ENCODE peak calls at places on chromosomes 12 and 14, in nine cellular contexts. D is fibroblast of mammary gland, U is heart right ventricle, J is astrocyte of the cerebellum, P is esophagus muscularis mucosa, C is GM06990, Q is choroid plexus epithelial cell, K is SK-N-SH, L is uterus. B is an unnamed sample.

GRCh38 chr12:121318121-121318520 is 21.6 kb upstream of the CAMKK2 start:
- DNase-seq in D (no peak), U (no peak), J (no peak), P (no peak), C (no peak), Q (no peak), K (no peak), L (no peak), B (no peak)

GRCh38 chr12:49200882-49201594 is 12.2 kb upstream of the TUBA1A start:
- DNase-seq in D (peak), U (no peak), J (peak), P (no peak), C (peak), Q (peak), K (peak), L (peak), B (no peak)

GRCh38 chr12:47102845-47103666 is 23.3 kb upstream of the AMIGO2 start:
- DNase-seq in D (peak), U (no peak), J (no peak), P (no peak), C (no peak), Q (peak), K (no peak), L (peak), B (no peak)

GRCh38 chr14:33589334-33589733 is 361.5 kb downstream of the EGLN3 start:
- DNase-seq in D (peak), U (no peak), J (peak), P (no peak), C (no peak), Q (peak), K (no peak), L (peak), B (no peak)

GRCh38 chr12:6133642-6134041 is 9.2 kb upstream of the VWF start:
- DNase-seq in D (no peak), U (no peak), J (no peak), P (no peak), C (no peak), Q (no peak), K (no peak), L (no peak), B (no peak)

GRCh38 chr14:57512221-57512620 is 18.6 kb upstream of the CCDC198 start:
- DNase-seq in D (peak), U (no peak), J (no peak), P (no peak), C (no peak), Q (no peak), K (no peak), L (no peak), B (no peak)

GRCh38 chr12:62256408-62257079 is 3.7 kb upstream of the USP15 start:
- DNase-seq in D (peak), U (no peak), J (no peak), P (no peak), C (no peak), Q (no peak), K (no peak), L (no peak), B (no peak)

GRCh38 chr12:58067610-58068387 is 126.4 kb downstream of the ATP23 start:
- DNase-seq in D (peak), U (no peak), J (peak), P (no peak), C (no peak), Q (peak), K (no peak), L (no peak), B (no peak)

GRCh38 chr12:2337031-2338010 is 284.5 kb downstream of the CACNA1C start:
- DNase-seq in D (no peak), U (no peak), J (no peak), P (no peak), C (no peak), Q (no peak), K (no peak), L (no peak), B (no peak)

GRCh38 chr12:65800928-65801327 is 23.4 kb upstream of the HMGA2 start:
- DNase-seq in D (peak), U (no peak), J (peak), P (no peak), C (no peak), Q (no peak), K (no peak), L (no peak), B (no peak)

GRCh38 chr14:72678360-72678759 is 215.5 kb downstream of the DPF3 start:
- DNase-seq in D (peak), U (no peak), J (no peak), P (no peak), C (no peak), Q (peak), K (no peak), L (no peak), B (no peak)

DNA sequence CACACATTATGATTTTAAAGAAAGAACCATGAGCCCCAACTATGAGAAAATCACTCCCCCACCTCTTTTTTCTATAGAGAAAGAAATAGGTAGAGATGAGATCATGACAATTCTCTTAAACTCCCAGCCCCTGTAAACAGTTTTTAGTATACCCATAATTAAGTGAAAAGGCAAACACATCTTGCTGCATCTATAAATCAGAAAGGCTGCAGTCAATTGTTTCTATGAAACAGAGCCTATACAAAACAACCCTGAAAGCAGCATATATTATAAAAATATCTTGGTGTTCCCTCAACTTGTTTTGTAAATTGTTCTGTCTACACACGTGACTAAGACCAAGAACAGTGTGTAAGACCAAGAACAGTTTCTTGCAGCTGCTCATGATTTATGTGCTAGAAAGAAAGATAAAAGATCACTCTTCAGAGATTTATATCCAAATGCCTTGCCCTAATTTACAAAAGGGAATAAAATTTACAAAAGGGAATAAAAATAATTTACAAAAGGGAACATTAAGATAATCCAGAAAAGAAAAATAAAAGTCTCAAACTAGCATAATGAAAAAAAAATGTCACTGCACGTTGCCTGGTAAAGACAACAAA is 4.8 kb downstream of the KITLG start:
- DNase-seq in D (peak), U (no peak), J (no peak), P (no peak), C (no peak), Q (peak), K (no peak), L (no peak), B (no peak)
- H3K4me3 ChIP-seq in D (no peak), U (no peak), J (no peak), P (peak), C (no peak), Q (no peak), K (peak), L (no peak), B (no peak)

GRCh38 chr12:42459336-42459847 is 130.2 kb downstream of the PRICKLE1 start:
- DNase-seq in D (no peak), U (no peak), J (no peak), P (no peak), C (no peak), Q (no peak), K (no peak), L (no peak), B (no peak)
- TF ChIP-seq CTCF in D (no peak), U (no peak), J (no peak), P (no peak), C (no peak), Q (no peak), K (no peak), L (no peak), B (no peak)

GRCh38 chr14:59463773-59464650 is 1.2 kb downstream of the GPR135 start:
- DNase-seq in D (no peak), U (peak), J (no peak), P (no peak), C (peak), Q (peak), K (peak), L (peak), B (no peak)
- H3K4me3 ChIP-seq in D (peak), U (peak), J (peak), P (peak), C (peak), Q (peak), K (no peak), L (peak), B (peak)

GRCh38 chr12:88156075-88156654 is 14.1 kb downstream of the TMTC3 start:
- DNase-seq in D (no peak), U (no peak), J (no peak), P (no peak), C (no peak), Q (no peak), K (no peak), L (no peak), B (no peak)

GRCh38 chr12:88150063-88150462 is 8.0 kb downstream of the TMTC3 start:
- DNase-seq in D (no peak), U (no peak), J (no peak), P (no peak), C (no peak), Q (no peak), K (no peak), L (no peak), B (no peak)

DNA sequence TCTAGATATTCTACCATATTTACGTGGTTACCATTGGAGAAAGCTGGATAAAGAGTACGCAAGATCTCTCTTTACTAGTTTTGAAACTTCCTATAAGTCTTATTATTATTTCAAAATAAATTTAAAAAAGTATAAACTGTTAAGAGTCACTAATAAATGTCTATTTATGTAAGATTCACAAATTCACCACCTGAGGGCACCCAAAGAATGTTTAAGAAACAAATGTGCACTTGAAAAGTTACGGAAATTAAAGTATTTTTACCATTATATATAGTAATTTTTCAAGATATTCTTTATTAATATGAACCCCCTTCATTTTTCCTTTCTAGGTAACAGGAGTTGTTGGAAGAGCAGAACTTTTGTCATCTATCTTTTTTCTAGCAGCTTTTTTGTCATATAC is 11.9 kb downstream of the TMTC3 start:
- DNase-seq in D (peak), U (no peak), J (peak), P (no peak), C (no peak), Q (peak), K (peak), L (no peak), B (no peak)
- TF ChIP-seq CTCF in D (peak), U (peak), J (no peak), P (peak), C (no peak), Q (no peak), K (peak), L (peak), B (no peak)